ENCODE peak calls at places on chromosomes 4 and X, in eight cellular contexts. L is AG10803, M is neural progenitor cell, Q is breast epithelium, H is mesendoderm, Y is fibroblast of mammary gland, T is dorsolateral prefrontal cortex, E is BJ. D is an unnamed sample.

GRCh38 chrX:14409341-14409740 is 120.0 kb upstream of the GLRA2 start:
- DNase-seq in L (peak), M (no peak), Q (no peak), H (no peak), Y (peak), T (no peak), E (no peak), D (peak)

GRCh38 chr4:120769227-120769626 is 153.3 kb downstream of the PRDM5 start:
- DNase-seq in L (peak), M (peak), Q (no peak), H (peak), Y (peak), T (no peak), E (no peak), D (peak)

GRCh38 chr4:24473309-24473721 is 111.0 kb downstream of the DHX15 start:
- DNase-seq in L (peak), M (peak), Q (no peak), H (peak), Y (peak), T (peak), E (no peak), D (no peak)

GRCh38 chr4:95288552-95288951 is 260.2 kb downstream of the UNC5C start:
- DNase-seq in L (no peak), M (no peak), Q (no peak), H (peak), Y (no peak), T (no peak), E (no peak), D (no peak)

GRCh38 chr4:38523524-38524448 is 140.2 kb upstream of the KLF3 start:
- DNase-seq in L (no peak), M (no peak), Q (no peak), H (no peak), Y (no peak), T (no peak), E (no peak), D (no peak)

GRCh38 chr4:52750819-52751348 is 341 bp downstream of the ERVMER34-1 start:
- DNase-seq in L (no peak), M (no peak), Q (no peak), H (peak), Y (peak), T (peak), E (no peak), D (no peak)

GRCh38 chr4:146916479-146917076 is 29.1 kb downstream of the TTC29 start:
- DNase-seq in L (peak), M (peak), Q (no peak), H (peak), Y (peak), T (no peak), E (peak), D (no peak)

GRCh38 chr4:114264452-114264851 is 285.0 kb upstream of the ARSJ start:
- DNase-seq in L (no peak), M (no peak), Q (no peak), H (no peak), Y (no peak), T (no peak), E (no peak), D (no peak)

GRCh38 chrX:65451663-65452062 is 82.9 kb downstream of the LAS1L start:
- DNase-seq in L (peak), M (peak), Q (no peak), H (peak), Y (peak), T (no peak), E (no peak), D (no peak)

GRCh38 chr4:13529130-13529919 is 15.0 kb downstream of the NKX3-2 start:
- DNase-seq in L (no peak), M (no peak), Q (no peak), H (peak), Y (no peak), T (no peak), E (no peak), D (no peak)

GRCh38 chr4:21470531-21470930 is 478.0 kb downstream of the KCNIP4 start:
- DNase-seq in L (peak), M (peak), Q (no peak), H (no peak), Y (peak), T (peak), E (peak), D (peak)

GRCh38 chrX:143206961-143207360 is 181.2 kb downstream of the SPANXN4 start:
- DNase-seq in L (no peak), M (no peak), Q (no peak), H (no peak), Y (no peak), T (no peak), E (no peak), D (no peak)

GRCh38 chrX:118823263-118824172 is at the start of gene ZCCHC12:
- DNase-seq in L (no peak), M (peak), Q (no peak), H (peak), Y (peak), T (peak), E (no peak), D (no peak)
- H3K4me3 ChIP-seq in L (peak), M (peak), Q (peak), H (no peak), Y (peak), T (peak), E (peak), D (peak)

GRCh38 chrX:131735127-131735526 is 191.3 kb downstream of the OR13H1 start:
- DNase-seq in L (no peak), M (no peak), Q (no peak), H (no peak), Y (peak), T (no peak), E (no peak), D (no peak)
- H3K4me3 ChIP-seq in L (no peak), M (no peak), Q (peak), H (no peak), Y (no peak), T (no peak), E (no peak), D (no peak)

DNA sequence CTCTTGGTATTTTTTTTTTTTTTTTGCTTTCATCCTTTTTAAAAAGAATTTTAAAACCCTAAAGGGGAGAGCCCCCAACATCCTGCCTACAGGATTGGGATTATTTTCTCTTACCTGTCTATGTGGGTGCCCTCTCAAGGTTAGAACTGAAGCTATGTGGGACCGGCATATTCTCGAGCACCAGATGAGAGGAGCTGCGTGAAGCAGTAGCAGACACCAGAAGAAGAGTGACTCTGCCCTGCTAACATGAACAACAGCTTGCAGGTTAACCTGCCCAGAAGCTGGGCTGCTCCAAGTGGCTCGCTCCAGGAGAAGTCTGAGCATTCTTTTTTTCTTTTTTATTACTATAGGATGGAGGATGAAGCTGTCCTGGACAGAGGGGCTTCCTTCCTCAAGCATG is 102.6 kb upstream of the SLC4A4 start:
- DNase-seq in L (no peak), M (no peak), Q (no peak), H (no peak), Y (no peak), T (no peak), E (no peak), D (no peak)
- H3K4me3 ChIP-seq in L (no peak), M (no peak), Q (no peak), H (no peak), Y (no peak), T (peak), E (no peak), D (no peak)

GRCh38 chr4:1137850-1138249 is 24.5 kb upstream of the RNF212 start:
- DNase-seq in L (no peak), M (no peak), Q (no peak), H (no peak), Y (peak), T (no peak), E (no peak), D (no peak)

GRCh38 chr4:1136028-1136427 is 22.7 kb upstream of the RNF212 start:
- DNase-seq in L (no peak), M (no peak), Q (no peak), H (no peak), Y (no peak), T (no peak), E (no peak), D (no peak)

GRCh38 chr4:1133033-1133432 is 19.7 kb upstream of the RNF212 start:
- DNase-seq in L (no peak), M (no peak), Q (no peak), H (no peak), Y (no peak), T (no peak), E (no peak), D (no peak)

DNA sequence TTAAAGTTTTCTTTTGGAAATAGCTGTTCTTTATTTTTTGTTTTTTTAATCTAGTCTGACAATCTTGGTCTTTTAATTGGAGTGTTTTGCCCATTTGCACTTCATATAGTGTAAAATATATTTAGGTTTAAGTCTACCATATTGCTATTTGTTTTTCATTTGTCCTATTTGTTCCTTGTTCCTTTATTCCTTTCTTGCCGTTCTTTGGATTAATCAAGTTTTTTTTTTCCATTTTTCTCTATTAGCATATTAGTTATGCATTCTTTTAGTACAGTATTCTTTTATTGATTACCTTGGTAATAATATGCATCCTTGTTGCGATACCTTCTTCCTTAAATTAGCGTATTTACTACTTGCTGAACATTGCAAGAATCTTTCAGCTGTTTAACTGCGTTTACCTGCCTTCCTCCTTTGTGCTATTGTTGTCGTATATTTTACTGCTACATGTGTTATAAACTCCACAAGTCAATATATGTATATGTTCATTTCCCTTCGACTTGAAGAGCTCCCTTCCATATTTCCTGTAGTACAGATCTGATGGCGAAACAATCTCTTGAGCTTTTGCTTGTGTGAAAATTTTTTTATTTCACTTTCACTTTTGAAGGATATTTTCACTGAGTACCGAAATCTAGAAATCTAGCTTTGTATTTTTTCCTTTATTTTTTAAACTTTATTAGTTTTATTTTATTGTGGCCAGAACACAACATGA is 23.9 kb upstream of the RNF212 start:
- DNase-seq in L (no peak), M (no peak), Q (no peak), H (no peak), Y (peak), T (no peak), E (no peak), D (no peak)
- H3K4me3 ChIP-seq in L (no peak), M (no peak), Q (no peak), H (no peak), Y (no peak), T (no peak), E (no peak), D (no peak)

DNA sequence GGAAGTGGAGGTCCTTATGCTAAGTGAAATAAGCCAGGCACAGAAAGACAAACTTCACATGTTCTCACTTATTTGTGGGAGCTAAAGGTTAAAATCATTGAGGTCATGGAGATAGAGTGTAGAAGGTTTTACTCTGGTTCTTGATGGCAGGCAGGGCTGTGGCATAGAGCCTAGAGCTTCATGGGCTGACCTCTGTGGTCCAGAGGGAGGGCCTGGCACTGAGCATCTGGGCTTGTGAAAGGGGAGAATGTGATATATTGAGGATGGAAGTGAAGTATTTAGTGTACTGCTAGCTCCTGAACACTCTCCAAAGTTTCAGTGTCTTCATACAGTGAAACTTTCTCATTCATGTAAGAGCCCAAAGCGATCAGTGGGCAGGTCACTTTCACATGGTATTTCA is 71.3 kb upstream of the ANXA3 start:
- DNase-seq in L (peak), M (no peak), Q (no peak), H (no peak), Y (peak), T (no peak), E (no peak), D (peak)
- H3K4me3 ChIP-seq in L (no peak), M (no peak), Q (no peak), H (no peak), Y (no peak), T (no peak), E (no peak), D (no peak)

GRCh38 chr4:4494882-4495281 is 47.0 kb downstream of the STX18 start:
- DNase-seq in L (no peak), M (no peak), Q (no peak), H (no peak), Y (no peak), T (no peak), E (no peak), D (no peak)

GRCh38 chr4:4491396-4491893 is 50.4 kb downstream of the STX18 start:
- DNase-seq in L (no peak), M (no peak), Q (no peak), H (no peak), Y (no peak), T (no peak), E (no peak), D (no peak)

GRCh38 chr4:4490816-4491215 is 51.0 kb downstream of the STX18 start:
- DNase-seq in L (no peak), M (no peak), Q (no peak), H (no peak), Y (no peak), T (no peak), E (no peak), D (no peak)

GRCh38 chr4:4490041-4490440 is 51.8 kb downstream of the STX18 start:
- DNase-seq in L (no peak), M (no peak), Q (no peak), H (no peak), Y (no peak), T (no peak), E (no peak), D (no peak)

GRCh38 chr4:4492161-4492847 is 49.5 kb downstream of the STX18 start:
- DNase-seq in L (peak), M (no peak), Q (no peak), H (no peak), Y (peak), T (no peak), E (peak), D (no peak)
- H3K4me3 ChIP-seq in L (peak), M (no peak), Q (no peak), H (no peak), Y (peak), T (no peak), E (no peak), D (no peak)

GRCh38 chr4:48127882-48128394 is 6.1 kb downstream of the TXK start:
- DNase-seq in L (peak), M (peak), Q (peak), H (peak), Y (peak), T (no peak), E (peak), D (peak)
- H3K4me3 ChIP-seq in L (peak), M (no peak), Q (peak), H (no peak), Y (peak), T (no peak), E (no peak), D (peak)